ENCODE peak calls at places on chromosome 11, in eight cellular contexts. One of them, this sample, is unnamed. For H3K79me2, the result is how much of the 10 kb centered on the place peaks cover.

GRCh38 chr11:88849368-88849767 is 216.4 kb downstream of the GRM5 start:
- DNase-seq in GM12878: no peak
- DNase-seq in HCT116: no peak
- DNase-seq in DND-41: no peak
- DNase-seq in PC-3: peak
- DNase-seq in OCI-LY7: no peak
- DNase-seq in K562: no peak
- DNase-seq in neural progenitor cell: no peak
- DNase-seq in this sample: peak

GRCh38 chr11:60951909-60952741 is at the start of gene SLC15A3:
- DNase-seq in HCT116: no peak
- DNase-seq in GM12878: peak
- DNase-seq in OCI-LY7: peak
- DNase-seq in DND-41: no peak
- DNase-seq in PC-3: no peak
- DNase-seq in K562: no peak
- DNase-seq in neural progenitor cell: peak
- DNase-seq in this sample: peak

GRCh38 chr11:31824791-31825452 is 13.8 kb upstream of the PAX6 start:
- DNase-seq in HCT116: no peak
- DNase-seq in DND-41: no peak
- DNase-seq in OCI-LY7: no peak
- DNase-seq in GM12878: no peak
- DNase-seq in K562: no peak
- DNase-seq in neural progenitor cell: peak
- DNase-seq in PC-3: no peak
- DNase-seq in this sample: peak

GRCh38 chr11:105937331-105937730 is 84.7 kb downstream of the MSANTD4 start:
- DNase-seq in neural progenitor cell: no peak
- DNase-seq in PC-3: peak
- DNase-seq in HCT116: peak
- DNase-seq in GM12878: no peak
- DNase-seq in OCI-LY7: no peak
- DNase-seq in K562: no peak
- DNase-seq in DND-41: no peak
- DNase-seq in this sample: no peak

GRCh38 chr11:69630009-69630870 is 10.7 kb upstream of the CCND1 start:
- DNase-seq in neural progenitor cell: no peak
- DNase-seq in K562: peak
- DNase-seq in OCI-LY7: peak
- DNase-seq in GM12878: no peak
- DNase-seq in DND-41: no peak
- DNase-seq in PC-3: peak
- DNase-seq in HCT116: no peak
- DNase-seq in this sample: peak

GRCh38 chr11:77092382-77092781 is 10.3 kb upstream of the OMP start:
- DNase-seq in neural progenitor cell: no peak
- DNase-seq in GM12878: no peak
- DNase-seq in PC-3: no peak
- DNase-seq in HCT116: no peak
- DNase-seq in OCI-LY7: no peak
- DNase-seq in K562: no peak
- DNase-seq in DND-41: no peak
- DNase-seq in this sample: peak

GRCh38 chr11:121389651-121390050 is 62.5 kb upstream of the SORL1 start:
- DNase-seq in neural progenitor cell: peak
- DNase-seq in HCT116: no peak
- DNase-seq in DND-41: no peak
- DNase-seq in GM12878: no peak
- DNase-seq in PC-3: no peak
- DNase-seq in OCI-LY7: no peak
- DNase-seq in K562: no peak
- DNase-seq in this sample: no peak

GRCh38 chr11:363948-364761 is 5.1 kb upstream of the B4GALNT4 start:
- DNase-seq in PC-3: peak
- DNase-seq in GM12878: no peak
- DNase-seq in neural progenitor cell: no peak
- DNase-seq in DND-41: peak
- DNase-seq in OCI-LY7: peak
- DNase-seq in HCT116: peak
- DNase-seq in K562: no peak
- DNase-seq in this sample: peak

DNA sequence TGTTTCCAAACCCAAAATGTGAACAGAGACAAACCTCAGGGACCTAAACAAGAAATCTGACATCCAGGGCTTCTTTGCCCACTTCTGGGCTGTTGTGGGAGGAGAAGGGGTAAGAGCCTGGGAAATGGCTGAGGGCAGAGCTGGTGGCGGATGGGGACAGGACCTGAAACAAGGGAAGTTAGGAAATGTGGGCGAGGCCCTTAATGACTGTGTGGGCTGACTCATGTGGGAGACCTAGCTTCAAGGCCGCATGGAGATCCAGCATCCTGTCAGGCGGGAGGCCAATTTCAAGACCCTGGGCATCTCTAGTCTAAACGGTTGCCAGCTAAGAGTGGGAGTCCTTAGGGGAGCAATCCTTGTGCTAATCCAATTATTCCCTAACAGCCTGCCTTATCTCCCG is 2.1 kb upstream of the OAF start:
- DNase-seq in DND-41: no peak
- DNase-seq in GM12878: no peak
- DNase-seq in OCI-LY7: no peak
- DNase-seq in PC-3: peak
- DNase-seq in HCT116: no peak
- DNase-seq in K562: no peak
- DNase-seq in neural progenitor cell: no peak
- DNase-seq in this sample: no peak
- H3K79me2 ChIP-seq in DND-41: under half
- H3K79me2 ChIP-seq in GM12878: under half
- H3K79me2 ChIP-seq in OCI-LY7: under half
- H3K79me2 ChIP-seq in PC-3: under half
- H3K79me2 ChIP-seq in HCT116: under half
- H3K79me2 ChIP-seq in K562: under half
- H3K79me2 ChIP-seq in neural progenitor cell: under half
- H3K79me2 ChIP-seq in this sample: under half

DNA sequence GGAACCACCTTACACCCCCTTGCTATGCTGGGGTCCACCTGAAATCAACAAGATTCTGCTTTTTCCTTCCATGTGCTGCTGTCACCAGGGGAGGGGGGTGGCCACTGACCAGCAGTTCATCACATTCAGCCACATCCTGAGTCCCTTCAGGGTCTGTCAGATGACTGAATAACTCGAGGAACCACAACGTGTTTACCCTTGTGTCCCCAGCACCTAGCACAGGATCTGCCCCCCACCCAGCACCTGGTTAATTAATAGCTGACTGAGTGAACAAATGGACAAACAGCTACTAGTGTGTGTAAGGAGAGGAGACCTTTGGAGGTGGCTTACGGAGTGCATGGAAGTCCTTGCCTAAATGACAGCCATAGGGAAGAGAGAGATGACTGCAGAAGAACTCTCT is 119.5 kb upstream of the NCAM1 start:
- DNase-seq in GM12878: no peak
- DNase-seq in K562: no peak
- DNase-seq in HCT116: no peak
- DNase-seq in DND-41: no peak
- DNase-seq in OCI-LY7: no peak
- DNase-seq in PC-3: no peak
- DNase-seq in neural progenitor cell: no peak
- DNase-seq in this sample: no peak
- H3K79me2 ChIP-seq in GM12878: under half
- H3K79me2 ChIP-seq in K562: under half
- H3K79me2 ChIP-seq in HCT116: under half
- H3K79me2 ChIP-seq in DND-41: under half
- H3K79me2 ChIP-seq in OCI-LY7: under half
- H3K79me2 ChIP-seq in PC-3: under half
- H3K79me2 ChIP-seq in neural progenitor cell: under half
- H3K79me2 ChIP-seq in this sample: under half

GRCh38 chr11:3040881-3041280 is 16.3 kb downstream of the CARS1 start:
- DNase-seq in GM12878: no peak
- DNase-seq in K562: no peak
- DNase-seq in OCI-LY7: no peak
- DNase-seq in neural progenitor cell: no peak
- DNase-seq in HCT116: no peak
- DNase-seq in DND-41: no peak
- DNase-seq in PC-3: no peak
- DNase-seq in this sample: peak
- H3K79me2 ChIP-seq in GM12878: under half
- H3K79me2 ChIP-seq in K562: under half
- H3K79me2 ChIP-seq in OCI-LY7: under half
- H3K79me2 ChIP-seq in neural progenitor cell: under half
- H3K79me2 ChIP-seq in HCT116: under half
- H3K79me2 ChIP-seq in DND-41: under half
- H3K79me2 ChIP-seq in PC-3: under half
- H3K79me2 ChIP-seq in this sample: half or more

DNA sequence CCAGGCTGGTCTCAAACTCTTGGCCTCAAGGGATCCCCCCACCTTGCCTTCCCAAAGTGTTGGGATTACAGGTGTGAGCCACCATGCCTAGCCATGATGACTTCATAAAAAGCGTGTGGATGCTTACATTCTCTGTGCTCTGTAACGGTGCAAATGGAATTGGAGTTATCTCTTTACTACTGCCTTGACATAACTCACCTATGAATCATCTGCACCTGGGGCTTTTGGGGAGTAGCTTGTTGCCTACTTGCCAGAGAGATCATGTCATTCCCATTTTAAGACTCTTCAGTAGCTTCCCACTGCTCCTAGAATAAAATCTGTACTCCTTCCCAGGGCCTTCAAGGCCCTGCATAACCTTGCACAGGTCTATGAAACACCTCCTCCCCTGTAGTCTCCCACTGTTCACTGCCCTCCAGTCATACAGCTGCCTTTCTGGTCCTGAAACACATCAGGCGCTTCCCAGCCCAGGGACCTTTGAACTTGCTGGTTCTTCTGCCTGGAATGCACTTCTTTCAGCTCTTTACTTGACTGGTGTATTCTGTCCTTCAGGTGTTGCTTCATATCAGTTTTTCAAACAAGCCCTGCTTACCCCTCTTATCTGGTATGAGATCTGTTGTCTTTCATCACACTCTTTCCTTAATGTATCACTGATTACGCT is 19.6 kb upstream of the MOGAT2 start:
- DNase-seq in GM12878: no peak
- DNase-seq in neural progenitor cell: no peak
- DNase-seq in PC-3: peak
- DNase-seq in OCI-LY7: no peak
- DNase-seq in DND-41: no peak
- DNase-seq in K562: no peak
- DNase-seq in HCT116: no peak
- DNase-seq in this sample: no peak
- H3K79me2 ChIP-seq in GM12878: under half
- H3K79me2 ChIP-seq in neural progenitor cell: under half
- H3K79me2 ChIP-seq in PC-3: under half
- H3K79me2 ChIP-seq in OCI-LY7: under half
- H3K79me2 ChIP-seq in DND-41: under half
- H3K79me2 ChIP-seq in K562: under half
- H3K79me2 ChIP-seq in HCT116: under half
- H3K79me2 ChIP-seq in this sample: under half

GRCh38 chr11:12131943-12132789 is 21.8 kb downstream of the MICAL2 start:
- DNase-seq in OCI-LY7: no peak
- DNase-seq in K562: no peak
- DNase-seq in neural progenitor cell: no peak
- DNase-seq in GM12878: no peak
- DNase-seq in DND-41: no peak
- DNase-seq in HCT116: no peak
- DNase-seq in PC-3: no peak
- DNase-seq in this sample: no peak
- H3K79me2 ChIP-seq in OCI-LY7: under half
- H3K79me2 ChIP-seq in K562: under half
- H3K79me2 ChIP-seq in neural progenitor cell: under half
- H3K79me2 ChIP-seq in GM12878: under half
- H3K79me2 ChIP-seq in DND-41: under half
- H3K79me2 ChIP-seq in HCT116: under half
- H3K79me2 ChIP-seq in PC-3: half or more
- H3K79me2 ChIP-seq in this sample: half or more

GRCh38 chr11:34345991-34346480 is 11.8 kb downstream of the ABTB2 start:
- DNase-seq in GM12878: no peak
- DNase-seq in neural progenitor cell: no peak
- DNase-seq in HCT116: no peak
- DNase-seq in DND-41: no peak
- DNase-seq in PC-3: no peak
- DNase-seq in K562: no peak
- DNase-seq in OCI-LY7: no peak
- DNase-seq in this sample: peak
- H3K79me2 ChIP-seq in GM12878: under half
- H3K79me2 ChIP-seq in neural progenitor cell: under half
- H3K79me2 ChIP-seq in HCT116: under half
- H3K79me2 ChIP-seq in DND-41: under half
- H3K79me2 ChIP-seq in PC-3: half or more
- H3K79me2 ChIP-seq in K562: under half
- H3K79me2 ChIP-seq in OCI-LY7: under half
- H3K79me2 ChIP-seq in this sample: under half